ENCODE peak calls at places on chromosomes 4 and X, in five cellular contexts. X is cardiac fibroblast, K is cardiac muscle cell, I is foreskin fibroblast, R is GM12864. W is an unnamed sample.

GRCh38 chr4:61275214-61275613 is 75.1 kb downstream of the ADGRL3 start:
- DNase-seq in R (no peak), I (no peak), K (no peak), X (no peak), W (no peak)

GRCh38 chr4:40473578-40474388 is 138.7 kb downstream of the CHRNA9 start:
- DNase-seq in R (no peak), X (no peak), K (no peak), I (no peak), W (no peak)

GRCh38 chrX:40542208-40542607 is 38.6 kb upstream of the ATP6AP2 start:
- DNase-seq in R (no peak), K (no peak), I (no peak), X (no peak), W (peak)

GRCh38 chr4:42568610-42569207 is 88.2 kb downstream of the ATP8A1 start:
- DNase-seq in I (peak), R (peak), X (peak), K (peak), W (peak)

GRCh38 chr4:112153222-112153791 is 8.1 kb downstream of the FAM241A start:
- DNase-seq in K (no peak), I (no peak), X (no peak), R (no peak), W (no peak)

GRCh38 chr4:24775209-24775608 is 20.2 kb upstream of the SOD3 start:
- DNase-seq in R (no peak), K (no peak), X (no peak), I (no peak), W (no peak)

GRCh38 chrX:148872153-148872540 is 371.7 kb downstream of the AFF2 start:
- DNase-seq in K (no peak), R (no peak), I (no peak), X (no peak), W (no peak)

GRCh38 chr4:146975535-146975934 is 29.9 kb upstream of the TTC29 start:
- DNase-seq in R (no peak), X (no peak), K (no peak), I (no peak), W (no peak)

GRCh38 chr4:16532240-16532990 is 306.1 kb upstream of the TAPT1 start:
- DNase-seq in R (no peak), I (peak), X (peak), K (no peak), W (no peak)

GRCh38 chrX:16148896-16149295 is 18.4 kb upstream of the MAGEB17 start:
- DNase-seq in I (no peak), R (no peak), K (no peak), X (no peak), W (no peak)

GRCh38 chr4:124768596-124768995 is 56.1 kb upstream of the ANKRD50 start:
- DNase-seq in I (peak), X (peak), K (no peak), R (no peak), W (no peak)

GRCh38 chr4:24564488-24564887 is 19.9 kb downstream of the DHX15 start:
- DNase-seq in K (no peak), I (no peak), X (peak), R (no peak), W (no peak)

GRCh38 chr4:100421356-100421978 is 96.4 kb downstream of the EMCN start:
- DNase-seq in R (no peak), K (peak), I (peak), X (peak), W (no peak)

GRCh38 chrX:120773801-120774200 is 101.9 kb downstream of the CT47B1 start:
- DNase-seq in K (no peak), R (no peak), I (no peak), X (no peak), W (no peak)

GRCh38 chrX:120774611-120775010 is 101.1 kb downstream of the CT47B1 start:
- DNase-seq in I (no peak), X (peak), R (no peak), K (no peak), W (no peak)

GRCh38 chrX:120768681-120769080 is 107.0 kb downstream of the CT47B1 start:
- DNase-seq in R (no peak), I (peak), X (peak), K (no peak), W (no peak)

GRCh38 chrX:120768254-120768653 is 107.4 kb downstream of the CT47B1 start:
- DNase-seq in K (no peak), I (no peak), X (peak), R (no peak), W (no peak)

GRCh38 chrX:120769576-120770341 is 105.9 kb downstream of the CT47B1 start:
- DNase-seq in X (peak), R (no peak), I (peak), K (peak), W (no peak)
- TF ChIP-seq CTCF in X (peak), R (peak), I (peak), K (peak), W (no peak)

GRCh38 chr4:168629561-168629960 is 132.7 kb downstream of the PALLD start:
- DNase-seq in X (no peak), I (no peak), R (no peak), K (no peak), W (no peak)

GRCh38 chr4:168633071-168633470 is 136.2 kb downstream of the PALLD start:
- DNase-seq in X (no peak), R (no peak), I (no peak), K (no peak), W (no peak)

GRCh38 chr4:168630445-168631187 is 133.8 kb downstream of the PALLD start:
- DNase-seq in K (no peak), X (no peak), I (peak), R (no peak), W (no peak)

GRCh38 chr4:168632246-168632832 is 135.5 kb downstream of the PALLD start:
- DNase-seq in I (no peak), K (peak), X (no peak), R (no peak), W (no peak)

DNA sequence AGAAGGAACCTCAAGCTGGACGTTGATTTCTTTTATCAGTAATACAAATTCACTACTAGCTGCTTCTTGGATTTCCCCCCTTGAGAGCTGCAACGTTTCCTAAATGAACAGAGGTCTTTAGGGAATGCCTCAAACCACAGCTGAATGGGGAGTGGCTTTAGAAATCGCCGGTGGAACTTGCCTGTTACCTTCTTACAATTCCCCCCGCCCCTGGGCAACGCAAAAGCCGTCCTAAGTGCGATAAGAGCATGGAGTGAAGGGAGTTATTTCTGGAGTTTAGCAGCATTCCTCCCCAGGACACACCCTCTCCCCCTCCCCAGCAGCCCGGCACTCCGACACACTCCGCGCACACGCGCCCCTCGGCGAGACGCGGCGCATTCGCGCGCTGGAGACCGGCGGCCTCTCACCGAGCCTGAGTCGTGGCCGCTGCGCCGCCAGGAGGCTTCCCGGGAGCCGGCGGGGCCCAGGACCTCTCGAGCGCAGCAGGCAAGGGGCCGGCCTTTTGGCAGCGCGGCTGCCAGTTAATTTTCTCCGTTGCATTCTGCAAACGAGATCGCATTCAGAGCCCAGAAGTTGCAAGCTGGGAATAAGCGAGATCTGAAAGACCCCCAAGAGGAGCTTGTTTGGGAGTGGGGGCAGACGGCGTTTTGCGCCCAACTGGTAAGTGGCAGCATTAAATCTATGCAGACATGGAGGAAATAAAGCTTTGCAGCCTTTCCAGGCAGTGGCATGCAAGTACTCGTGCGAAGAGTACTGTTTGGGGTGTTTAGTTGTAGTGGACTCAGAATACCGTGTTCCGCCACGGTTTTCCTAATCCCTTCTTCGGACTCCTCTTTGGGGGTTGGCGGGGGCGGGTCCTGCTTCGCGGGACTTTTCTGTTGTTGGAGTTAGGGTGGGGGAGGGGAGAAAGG is 134.6 kb downstream of the PALLD start:
- DNase-seq in I (no peak), X (peak), K (peak), R (no peak), W (peak)
- TF ChIP-seq CTCF in I (peak), X (peak), K (peak), R (no peak), W (no peak)

DNA sequence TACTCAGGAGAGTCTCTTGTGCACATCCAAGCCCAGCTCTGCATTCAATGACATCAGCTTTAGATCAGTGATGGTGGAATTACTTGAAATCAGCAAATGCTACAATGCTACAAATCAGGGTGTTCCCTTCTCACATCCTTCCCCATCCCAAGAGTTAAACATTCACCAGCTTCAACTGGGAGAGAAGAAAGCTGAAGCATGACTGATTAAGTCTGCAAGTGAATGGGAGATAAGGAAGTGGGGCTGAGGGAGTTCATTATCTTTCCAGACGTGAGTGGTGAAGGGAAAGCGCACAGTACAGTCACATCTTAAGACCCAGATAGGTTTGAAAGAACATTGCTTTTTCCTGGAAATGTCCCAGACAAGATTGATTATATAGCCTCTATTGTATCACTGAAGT is 26.2 kb upstream of the MAP9 start:
- DNase-seq in R (no peak), K (peak), I (no peak), X (no peak), W (no peak)
- TF ChIP-seq CTCF in R (no peak), K (no peak), I (no peak), X (no peak), W (no peak)

GRCh38 chr4:184281231-184282139 is 63.8 kb upstream of the ENPP6 start:
- DNase-seq in X (no peak), K (no peak), R (no peak), I (no peak), W (no peak)

GRCh38 chr4:184280591-184281071 is 63.0 kb upstream of the ENPP6 start:
- DNase-seq in X (no peak), K (no peak), I (no peak), R (peak), W (no peak)

GRCh38 chr4:184283659-184284335 is 66.1 kb upstream of the ENPP6 start:
- DNase-seq in K (no peak), R (no peak), I (no peak), X (no peak), W (no peak)

GRCh38 chr4:184282895-184283654 is 65.4 kb upstream of the ENPP6 start:
- DNase-seq in R (peak), X (no peak), I (no peak), K (no peak), W (no peak)

GRCh38 chr4:184282251-184282713 is 64.6 kb upstream of the ENPP6 start:
- DNase-seq in X (no peak), I (no peak), R (no peak), K (no peak), W (no peak)
- TF ChIP-seq CTCF in X (no peak), I (no peak), R (peak), K (no peak), W (no peak)

GRCh38 chrX:71099736-71100135 is 4.1 kb downstream of the FOXO4 start:
- DNase-seq in K (no peak), R (no peak), X (no peak), I (no peak), W (no peak)

GRCh38 chrX:71103110-71103983 is 3.2 kb downstream of the CXorf65 start:
- DNase-seq in R (no peak), K (peak), I (no peak), X (no peak), W (peak)

GRCh38 chrX:71100581-71101505 is 5.2 kb downstream of the FOXO4 start:
- DNase-seq in K (no peak), X (no peak), I (no peak), R (no peak), W (no peak)

GRCh38 chrX:71098951-71099506 is 3.4 kb downstream of the FOXO4 start:
- DNase-seq in I (no peak), R (no peak), K (no peak), X (no peak), W (no peak)

GRCh38 chrX:71102292-71102691 is 4.2 kb downstream of the CXorf65 start:
- DNase-seq in X (no peak), R (no peak), K (no peak), I (no peak), W (no peak)
- TF ChIP-seq CTCF in X (no peak), R (no peak), K (no peak), I (no peak), W (no peak)

DNA sequence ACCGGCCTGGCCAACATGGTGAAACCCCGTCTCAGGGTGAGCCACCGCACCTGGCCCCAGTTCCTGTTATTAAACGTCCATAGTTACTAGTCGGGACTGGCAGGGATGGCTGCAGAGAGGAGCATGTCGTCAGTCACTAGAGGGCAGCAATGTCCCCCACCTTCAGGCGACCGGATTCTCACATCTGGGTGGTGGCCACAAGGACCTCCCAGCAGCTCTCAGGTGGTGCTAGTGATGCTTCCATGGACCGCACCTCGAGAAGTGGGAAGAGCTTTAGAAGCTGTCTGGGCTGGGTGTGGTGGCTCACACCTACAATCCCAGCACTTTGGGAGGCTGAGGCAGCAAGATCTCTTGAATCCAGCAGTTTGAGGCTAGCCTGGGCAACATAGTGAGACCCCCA is 13.3 kb upstream of the IL3RA start:
- DNase-seq in I (no peak), X (peak), R (peak), K (peak), W (peak)
- TF ChIP-seq CTCF in I (peak), X (peak), R (peak), K (no peak), W (peak)

GRCh38 chr4:107977966-107978705 is 11.6 kb upstream of the HADH start:
- DNase-seq in R (no peak), X (no peak), K (no peak), I (no peak), W (no peak)
- TF ChIP-seq CTCF in R (no peak), X (no peak), K (no peak), I (no peak), W (no peak)

GRCh38 chrX:53190363-53190960 is 34.5 kb downstream of the KDM5C start:
- DNase-seq in R (no peak), I (no peak), K (peak), X (no peak), W (peak)
- TF ChIP-seq CTCF in R (peak), I (no peak), K (no peak), X (no peak), W (peak)

DNA sequence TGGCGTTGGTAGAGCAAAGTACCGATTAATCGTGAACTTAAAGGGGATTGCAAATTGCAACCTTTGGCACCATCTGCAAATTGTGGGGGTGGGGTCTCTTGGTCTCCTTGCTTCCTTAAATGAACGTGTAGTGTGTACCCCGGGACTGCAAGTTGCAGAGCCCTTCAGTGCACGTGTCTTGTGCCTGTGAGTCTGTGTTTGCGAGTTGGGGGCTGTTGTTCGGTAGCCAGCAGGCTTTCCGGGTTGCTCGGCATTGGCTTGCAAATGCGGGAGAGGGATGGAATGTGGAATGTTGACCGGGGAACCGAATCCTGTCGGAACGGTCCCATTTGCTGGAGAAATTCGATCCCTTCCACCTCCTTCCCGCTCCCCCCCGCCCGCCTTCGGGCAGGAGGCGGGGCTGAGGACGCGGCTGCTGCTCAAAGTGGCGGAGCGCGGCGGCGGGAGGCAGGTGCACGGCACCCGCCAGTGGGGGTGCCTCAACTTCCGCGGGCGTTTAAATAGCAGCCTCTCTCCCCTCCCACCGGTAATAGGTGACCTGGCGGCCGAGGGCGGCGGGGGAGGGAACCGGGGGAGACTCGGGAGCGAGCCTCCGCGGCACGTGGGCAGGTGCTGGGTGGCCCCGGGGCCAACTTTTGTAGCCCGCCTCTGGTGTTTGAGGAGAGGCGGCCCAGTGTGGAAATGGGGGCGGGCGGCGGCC is 1.5 kb downstream of the JADE1 start:
- DNase-seq in I (peak), R (no peak), K (peak), X (peak), W (peak)
- TF ChIP-seq CTCF in I (no peak), R (no peak), K (no peak), X (no peak), W (no peak)